ENCODE peak calls at places on chromosomes 12 and 14, in four cellular contexts. P, Z, L and V are unnamed samples.

GRCh38 chr14:38171197-38171596 is 36.5 kb upstream of the SSTR1 start:
- DNase-seq in L (no peak), Z (no peak), P (no peak), V (no peak)

GRCh38 chr14:64040044-64040443 is 187.2 kb downstream of the SYNE2 start:
- DNase-seq in P (no peak), Z (no peak), L (no peak), V (no peak)

GRCh38 chr12:117045998-117046374 is 53.2 kb downstream of the TESC start:
- DNase-seq in P (no peak), Z (no peak), L (no peak), V (no peak)

GRCh38 chr12:26878661-26879119 is 45.7 kb upstream of the ITPR2 start:
- DNase-seq in P (peak), Z (peak), L (peak), V (no peak)

GRCh38 chr14:38629412-38629811 is 373.5 kb upstream of the CLEC14A start:
- DNase-seq in P (no peak), L (no peak), Z (no peak), V (no peak)

GRCh38 chr12:65232490-65233077 is 45.9 kb upstream of the MSRB3 start:
- DNase-seq in Z (no peak), L (no peak), P (no peak), V (no peak)

GRCh38 chr12:110928700-110929099 is 8.3 kb upstream of the MYL2 start:
- DNase-seq in P (peak), L (no peak), Z (no peak), V (no peak)

GRCh38 chr12:52347546-52348510 is 19.5 kb downstream of the KRT85 start:
- DNase-seq in Z (no peak), P (no peak), L (peak), V (no peak)

GRCh38 chr14:67622675-67623074 is 3.0 kb downstream of the ARG2 start:
- DNase-seq in Z (no peak), P (no peak), L (peak), V (no peak)

GRCh38 chr12:113161415-113162016 is 12.0 kb downstream of the CFAP73 start:
- DNase-seq in P (no peak), Z (no peak), L (no peak), V (no peak)

GRCh38 chr12:7403466-7403865 is 40.5 kb downstream of the CD163L1 start:
- DNase-seq in P (no peak), Z (no peak), L (no peak), V (no peak)

GRCh38 chr12:41943671-41944070 is 201.0 kb downstream of the GXYLT1 start:
- DNase-seq in P (no peak), Z (no peak), L (peak), V (no peak)

GRCh38 chr14:73722581-73722980 is 8.4 kb upstream of the PNMA1 start:
- DNase-seq in P (no peak), L (no peak), Z (no peak), V (no peak)

GRCh38 chr14:73725116-73726024 is 11.2 kb upstream of the PNMA1 start:
- DNase-seq in L (no peak), P (peak), Z (no peak), V (no peak)

GRCh38 chr14:73723411-73723798 is 9.2 kb upstream of the PNMA1 start:
- DNase-seq in Z (no peak), L (no peak), P (no peak), V (no peak)

GRCh38 chr14:73724696-73725095 is 10.5 kb upstream of the PNMA1 start:
- DNase-seq in P (no peak), L (no peak), Z (no peak), V (no peak)

DNA sequence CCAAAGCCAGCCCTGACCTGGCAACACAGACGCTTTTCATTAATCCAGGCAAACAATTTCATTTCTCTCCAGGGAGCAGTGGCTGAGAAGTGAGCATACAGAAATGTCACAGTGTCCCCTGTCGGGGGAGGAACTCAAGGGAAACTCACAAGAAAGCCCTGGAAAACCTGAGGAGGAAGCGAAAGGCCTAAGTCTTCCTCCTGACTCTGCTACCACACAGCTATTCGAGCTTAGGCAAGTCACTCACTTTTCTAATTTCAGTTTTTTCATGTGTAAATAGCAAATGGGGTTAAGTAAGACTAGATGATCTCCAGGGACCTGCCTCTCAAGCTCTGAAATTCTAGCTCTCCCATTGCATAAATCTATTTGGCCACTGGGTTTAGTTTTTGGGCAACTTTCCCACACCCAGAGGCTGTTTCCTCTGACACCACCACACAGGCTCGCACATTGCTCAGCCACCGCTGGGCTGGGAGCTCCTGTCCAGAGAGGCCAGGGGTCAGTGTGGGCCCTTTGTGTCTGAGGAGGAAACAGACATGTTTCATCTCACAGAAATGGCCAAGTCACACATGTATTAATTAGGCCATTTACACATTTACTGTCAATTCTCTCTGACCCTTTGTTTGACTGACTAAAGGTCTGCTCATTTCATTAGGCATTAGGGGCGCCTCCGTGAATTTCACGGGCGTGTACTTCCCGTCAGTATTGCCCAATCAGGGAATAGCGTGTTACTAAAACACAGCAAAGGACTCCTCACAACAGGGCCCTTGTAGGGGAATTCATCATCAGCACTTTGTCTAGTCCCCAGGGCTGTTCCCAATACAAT is 9.8 kb upstream of the PNMA1 start:
- DNase-seq in P (peak), Z (peak), L (peak), V (peak)
- TF ChIP-seq POLR2A in P (no peak), Z (peak), L (no peak), V (no peak)

GRCh38 chr14:59483819-59484610 is at the start of the genes JKAMP and L3HYPDH:
- DNase-seq in L (peak), P (peak), Z (peak), V (peak)
- TF ChIP-seq POLR2A in L (peak), P (peak), Z (peak), V (peak)

DNA sequence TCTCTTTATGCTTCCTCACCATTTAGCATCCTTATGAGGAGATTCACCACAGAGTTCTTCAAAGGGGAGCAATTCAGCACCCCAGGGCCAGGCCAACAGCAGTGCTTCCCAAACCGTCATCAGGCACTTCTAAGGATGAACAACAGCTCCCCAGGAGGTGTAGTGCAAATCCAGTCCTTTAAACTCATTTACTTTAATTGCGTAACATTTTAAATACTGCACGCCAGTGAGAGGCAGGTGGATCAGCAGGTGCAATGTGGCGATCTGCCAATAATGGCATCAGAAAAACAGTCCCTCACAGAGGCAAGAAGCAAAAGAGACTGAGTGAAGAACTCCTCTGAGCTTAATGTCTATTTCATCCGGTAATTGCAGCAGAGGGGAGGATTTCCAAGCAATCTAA is 770.9 kb upstream of the FOXG1 start:
- DNase-seq in P (no peak), L (peak), Z (no peak), V (no peak)
- TF ChIP-seq POLR2A in P (no peak), L (no peak), Z (no peak), V (no peak)

GRCh38 chr14:91400696-91401095 is 16.9 kb downstream of the CCDC88C start:
- DNase-seq in Z (no peak), L (no peak), P (no peak), V (no peak)
- TF ChIP-seq POLR2A in Z (no peak), L (no peak), P (no peak), V (no peak)

DNA sequence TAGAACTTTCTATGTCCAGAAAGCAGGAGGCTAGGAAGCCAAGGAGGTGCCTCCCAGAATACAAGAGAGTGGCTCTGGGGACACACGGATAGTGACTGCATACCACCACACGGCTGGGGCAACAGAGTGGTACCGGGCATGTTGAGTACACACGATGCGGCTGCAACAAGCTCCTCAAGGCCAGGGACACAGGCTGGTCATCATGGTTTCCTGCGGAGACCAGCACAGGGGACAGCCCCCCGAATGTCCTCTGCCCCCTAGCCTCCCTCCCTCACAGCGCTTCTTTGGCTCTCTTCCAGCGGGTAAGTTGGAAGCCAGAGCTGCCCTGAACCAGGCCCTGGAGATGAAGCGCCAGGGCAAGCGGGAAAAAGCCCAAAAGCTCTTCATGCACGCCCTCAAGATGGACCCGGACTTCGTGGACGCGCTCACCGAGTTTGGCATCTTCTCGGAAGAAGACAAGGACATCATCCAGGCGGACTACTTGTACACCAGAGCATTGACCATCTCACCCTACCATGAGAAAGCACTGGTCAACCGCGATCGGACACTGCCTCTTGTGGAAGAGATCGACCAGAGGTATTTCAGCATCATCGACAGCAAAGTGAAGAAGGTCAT is 3.1 kb downstream of the FICD start:
- DNase-seq in P (no peak), Z (no peak), L (no peak), V (no peak)
- TF ChIP-seq POLR2A in P (no peak), Z (no peak), L (no peak), V (no peak)

GRCh38 chr14:77051101-77051500 is 22.6 kb upstream of the IRF2BPL start:
- DNase-seq in L (peak), P (peak), Z (no peak), V (no peak)
- TF ChIP-seq POLR2A in L (peak), P (no peak), Z (no peak), V (no peak)

GRCh38 chr14:91253795-91254323 is 9.4 kb upstream of the GPR68 start:
- DNase-seq in Z (no peak), P (no peak), L (no peak), V (no peak)

GRCh38 chr14:91246051-91246852 is 1.7 kb upstream of the GPR68 start:
- DNase-seq in P (no peak), L (no peak), Z (peak), V (no peak)

GRCh38 chr14:91250912-91251311 is 6.4 kb upstream of the GPR68 start:
- DNase-seq in Z (no peak), P (no peak), L (no peak), V (no peak)

GRCh38 chr14:91252901-91253794 is 8.6 kb upstream of the GPR68 start:
- DNase-seq in Z (peak), L (peak), P (peak), V (no peak)

GRCh38 chr14:91249841-91250616 is 5.5 kb upstream of the GPR68 start:
- DNase-seq in P (no peak), Z (peak), L (no peak), V (no peak)
- TF ChIP-seq POLR2A in P (no peak), Z (no peak), L (no peak), V (no peak)

GRCh38 chr14:92652413-92653151 is 95.8 kb downstream of the LGMN start:
- DNase-seq in L (no peak), P (no peak), Z (no peak), V (no peak)
- TF ChIP-seq POLR2A in L (peak), P (no peak), Z (no peak), V (no peak)

GRCh38 chr12:105084251-105085250 is at the start of gene ALDH1L2:
- DNase-seq in L (peak), P (peak), Z (peak), V (peak)
- TF ChIP-seq POLR2A in L (peak), P (peak), Z (no peak), V (peak)